ENCODE peak calls at places on chromosomes 4 and X, in eight cellular contexts. Z, U, M, X, G, E, Y and P are unnamed samples. For H3K4me1, the result is how much of the 10 kb centered on the place peaks cover.

GRCh38 chr4:5224340-5224739 is 173.1 kb downstream of the STK32B start:
- DNase-seq in M (no peak), Y (no peak), Z (no peak), U (no peak), E (no peak), X (no peak), G (no peak), P (no peak)

GRCh38 chr4:182810103-182810605 is 107.0 kb downstream of the DCTD start:
- DNase-seq in Z (no peak), E (no peak), X (no peak), M (no peak), G (no peak), U (no peak), Y (no peak), P (no peak)

GRCh38 chr4:98794565-98795205 is 134.2 kb downstream of the EIF4E start:
- DNase-seq in Y (no peak), E (no peak), X (no peak), G (no peak), Z (no peak), M (no peak), U (peak), P (no peak)

GRCh38 chrX:66149519-66149918 is 14.5 kb upstream of the HEPH start:
- DNase-seq in X (no peak), M (no peak), Y (no peak), U (no peak), G (no peak), E (no peak), Z (no peak), P (no peak)

GRCh38 chrX:51860679-51861078 is 32.7 kb upstream of the MAGED1 start:
- DNase-seq in U (peak), X (peak), G (peak), Y (no peak), M (no peak), Z (no peak), E (no peak), P (no peak)

GRCh38 chr4:1393866-1394265 is 12.4 kb downstream of the NKX1-1 start:
- DNase-seq in Z (no peak), Y (no peak), G (no peak), M (no peak), E (no peak), X (no peak), U (no peak), P (peak)

GRCh38 chrX:136195247-136195646 is 47.9 kb downstream of the FHL1 start:
- DNase-seq in E (no peak), Y (no peak), G (no peak), Z (no peak), X (no peak), M (no peak), U (no peak), P (no peak)

GRCh38 chrX:40784516-40785151 is 49.3 kb upstream of the MED14 start:
- DNase-seq in Y (no peak), G (no peak), X (no peak), Z (no peak), E (no peak), M (no peak), U (no peak), P (no peak)

GRCh38 chr4:112176596-112176995 is 31.3 kb downstream of the FAM241A start:
- DNase-seq in Z (no peak), G (no peak), E (no peak), Y (no peak), M (no peak), U (no peak), X (no peak), P (no peak)

GRCh38 chr4:176814770-176815169 is 22.0 kb upstream of the VEGFC start:
- DNase-seq in E (no peak), Z (no peak), X (no peak), M (no peak), Y (no peak), G (no peak), U (peak), P (no peak)

GRCh38 chr4:24792552-24792951 is 2.8 kb upstream of the SOD3 start:
- DNase-seq in Z (no peak), Y (no peak), X (no peak), M (no peak), E (no peak), U (no peak), G (no peak), P (no peak)
- H3K4me1 ChIP-seq in Z (under half), Y (under half), X (under half), M (under half), E (under half), U (under half), G (under half), P (under half)

DNA sequence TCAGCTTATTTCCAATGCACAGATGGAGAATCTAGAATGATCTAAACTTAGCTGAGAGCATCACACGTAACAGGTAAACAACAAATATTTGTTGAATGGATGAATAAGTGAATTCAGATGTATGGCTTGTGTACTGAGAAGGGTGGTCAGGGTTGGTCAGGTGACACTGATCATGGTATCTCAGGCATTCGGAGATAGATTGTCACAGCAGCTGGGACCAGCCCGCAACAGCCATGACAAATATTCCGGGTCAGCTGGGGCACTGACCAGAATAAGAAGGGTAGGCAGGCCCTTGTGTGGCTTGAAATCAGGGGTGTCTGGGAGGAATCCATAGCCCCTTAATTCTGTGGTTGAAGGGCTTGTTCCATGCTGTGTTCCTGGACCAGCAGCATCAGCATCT is 159.4 kb upstream of the ARX start:
- DNase-seq in X (no peak), Z (no peak), G (no peak), Y (no peak), M (no peak), U (no peak), E (no peak), P (no peak)
- H3K4me1 ChIP-seq in X (under half), Z (under half), G (under half), Y (under half), M (under half), U (under half), E (under half), P (under half)

DNA sequence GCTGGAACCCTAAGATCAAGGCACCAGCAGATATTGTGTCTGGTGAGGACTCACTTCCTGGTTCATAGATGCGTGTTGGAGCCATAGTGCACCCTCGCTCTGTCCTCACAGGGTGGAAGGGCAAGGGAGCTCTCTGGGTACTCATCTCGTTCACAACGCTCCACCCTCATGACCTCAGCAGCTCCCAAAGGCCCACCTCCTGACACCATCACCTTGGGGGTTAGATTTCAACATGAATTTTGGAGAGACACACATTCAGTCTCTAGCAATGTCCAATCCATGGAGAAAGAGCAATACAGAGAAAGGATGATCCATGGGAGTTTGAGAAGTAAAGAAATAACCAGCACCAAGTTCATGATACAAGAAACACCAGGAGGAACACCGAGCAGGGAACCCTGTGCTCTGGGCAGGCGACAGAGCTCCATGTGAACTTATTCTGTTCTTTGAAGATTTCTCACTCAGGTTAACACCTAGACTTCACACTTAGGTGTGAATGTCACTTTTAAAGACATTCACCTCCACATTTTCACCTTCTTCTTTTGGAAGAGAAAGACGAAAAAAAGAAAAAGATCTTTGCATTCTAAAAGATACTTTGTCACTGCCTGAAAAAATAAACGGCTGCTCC is 171.8 kb upstream of the FAM9B start:
- DNase-seq in G (no peak), Z (no peak), Y (no peak), E (no peak), M (no peak), U (no peak), X (no peak), P (no peak)
- H3K4me1 ChIP-seq in G (under half), Z (under half), Y (under half), E (under half), M (under half), U (under half), X (under half), P (under half)

GRCh38 chr4:73715659-73716058 is 24.7 kb upstream of the CXCL8 start:
- DNase-seq in G (no peak), X (no peak), U (no peak), E (no peak), M (no peak), Y (no peak), Z (no peak), P (no peak)

GRCh38 chr4:73714647-73715046 is 25.7 kb upstream of the CXCL8 start:
- DNase-seq in Y (no peak), X (no peak), E (no peak), U (no peak), Z (no peak), M (no peak), G (no peak), P (no peak)

GRCh38 chr4:73713650-73714049 is 26.7 kb upstream of the CXCL8 start:
- DNase-seq in G (no peak), E (no peak), M (no peak), Z (no peak), Y (no peak), U (no peak), X (no peak), P (no peak)

GRCh38 chr4:73709461-73710033 is 30.8 kb upstream of the CXCL8 start:
- DNase-seq in Y (no peak), M (no peak), Z (no peak), X (no peak), E (no peak), U (no peak), G (no peak), P (no peak)

GRCh38 chr4:73711989-73712388 is 28.4 kb upstream of the CXCL8 start:
- DNase-seq in E (no peak), M (no peak), G (no peak), U (no peak), Y (no peak), X (no peak), Z (no peak), P (no peak)
- H3K4me1 ChIP-seq in E (under half), M (under half), G (under half), U (under half), Y (under half), X (under half), Z (under half), P (under half)

GRCh38 chr4:2869659-2870058 is 26.0 kb downstream of the ADD1 start:
- DNase-seq in U (no peak), M (no peak), G (no peak), Y (no peak), Z (no peak), E (no peak), X (no peak), P (no peak)
- H3K4me1 ChIP-seq in U (under half), M (under half), G (under half), Y (under half), Z (half or more), E (under half), X (under half), P (under half)

GRCh38 chrX:86460760-86461159 is 312.5 kb downstream of the DACH2 start:
- DNase-seq in Y (no peak), E (no peak), U (no peak), G (no peak), Z (no peak), M (no peak), X (no peak), P (no peak)
- H3K4me1 ChIP-seq in Y (under half), E (under half), U (under half), G (under half), Z (under half), M (under half), X (under half), P (under half)